ENCODE peak calls at places on chromosomes 3 and 15, in ten cellular contexts. V is activated CD8-positive, alpha-beta T cell treated with anti-CD3 and anti-CD28 coated beads, Interleukin-2, amount 10 ng/mL, durations not matched to agents 7 days and 5 days; W is EH; B is heart left ventricle; R is Ammon's horn; X is CD14-positive monocyte; I is HS-5; Y is stimulated activated naive B cell treated with anti-CD40 and anti-IgM and Interleukin-4, amounts not matched to agents 10 μg/mL and 1 μg/mL and 100 μg/mL, for 72 hours; U is lung; M is AG08396. E is an unnamed sample.

GRCh38 chr3:73954506-73954905 is 329.8 kb upstream of the PDZRN3 start:
- DNase-seq in V (no peak), W (no peak), B (no peak), R (no peak), X (no peak), I (no peak), Y (no peak), U (no peak), M (no peak), E (no peak)

GRCh38 chr15:67504796-67505195 is 16.1 kb upstream of the C15orf61 start:
- DNase-seq in V (no peak), W (peak), B (no peak), R (no peak), X (no peak), I (no peak), Y (no peak), U (no peak), M (no peak), E (no peak)

GRCh38 chr3:37741644-37742043 is 120.0 kb upstream of the CTDSPL start:
- DNase-seq in V (no peak), W (peak), B (peak), R (peak), X (no peak), I (no peak), Y (no peak), U (peak), M (peak), E (peak)

GRCh38 chr3:125257563-125257962 is 45.0 kb upstream of the SLC12A8 start:
- DNase-seq in V (no peak), W (no peak), B (no peak), R (no peak), X (no peak), I (no peak), Y (no peak), U (no peak), M (no peak), E (no peak)

GRCh38 chr15:94231728-94232086 is 346 bp downstream of the MCTP2 start:
- DNase-seq in V (peak), W (no peak), B (no peak), R (no peak), X (peak), I (no peak), Y (no peak), U (no peak), M (peak), E (no peak)

GRCh38 chr3:87771338-87772059 is 287.3 kb downstream of the CGGBP1 start:
- DNase-seq in V (peak), W (peak), B (no peak), R (peak), X (no peak), I (peak), Y (peak), U (peak), M (no peak), E (no peak)

GRCh38 chr15:59170295-59170881 is 36.3 kb upstream of the LDHAL6B start:
- DNase-seq in V (no peak), W (peak), B (no peak), R (peak), X (no peak), I (peak), Y (no peak), U (peak), M (peak), E (peak)

GRCh38 chr3:46335546-46335945 is 18.4 kb upstream of the CCR2 start:
- DNase-seq in V (no peak), W (peak), B (no peak), R (no peak), X (no peak), I (no peak), Y (no peak), U (no peak), M (no peak), E (no peak)

GRCh38 chr3:41200669-41201021 is 1.3 kb downstream of the CTNNB1 start:
- DNase-seq in V (peak), W (peak), B (no peak), R (peak), X (peak), I (peak), Y (no peak), U (no peak), M (peak), E (no peak)

GRCh38 chr3:167917969-167918368 is 177.8 kb downstream of the GOLIM4 start:
- DNase-seq in V (no peak), W (no peak), B (no peak), R (no peak), X (no peak), I (no peak), Y (no peak), U (no peak), M (no peak), E (no peak)

GRCh38 chr3:133887951-133888703 is 7.6 kb downstream of the RAB6B start:
- DNase-seq in V (peak), W (no peak), B (no peak), R (no peak), X (no peak), I (no peak), Y (no peak), U (peak), M (no peak), E (no peak)

GRCh38 chr3:45312836-45313493 is 75.4 kb upstream of the LARS2 start:
- DNase-seq in V (no peak), W (no peak), B (no peak), R (no peak), X (no peak), I (no peak), Y (no peak), U (no peak), M (no peak), E (no peak)

GRCh38 chr15:88375234-88375926 is 91.8 kb downstream of the MRPL46 start:
- DNase-seq in V (no peak), W (peak), B (no peak), R (peak), X (no peak), I (peak), Y (no peak), U (no peak), M (peak), E (no peak)

GRCh38 chr3:97102641-97103040 is 288.2 kb downstream of the EPHA6 start:
- DNase-seq in V (no peak), W (no peak), B (no peak), R (no peak), X (no peak), I (peak), Y (no peak), U (no peak), M (no peak), E (no peak)

GRCh38 chr15:57923311-57923710 is 142.2 kb downstream of the ALDH1A2 start:
- DNase-seq in V (no peak), W (peak), B (no peak), R (no peak), X (no peak), I (no peak), Y (no peak), U (no peak), M (no peak), E (no peak)